ENCODE peak calls at places on chromosomes 1 and 21, in six cellular contexts. O is lower lobe of right lung, E is suprapubic skin, D is IMR-90, Z is psoas muscle, A is heart right ventricle. K is an unnamed sample. For H3K9me3, the result is how much of the 10 kb centered on the place peaks cover.

GRCh38 chr1:156497743-156498446 is 2.7 kb downstream of the MEF2D start:
- DNase-seq in O (no peak), E (no peak), Z (no peak), A (no peak), D (no peak), K (no peak)

GRCh38 chr1:88608139-88608943 is 75.7 kb upstream of the PKN2 start:
- DNase-seq in D (peak), A (no peak), Z (no peak), O (no peak), E (no peak), K (peak)

GRCh38 chr1:214004014-214004413 is 16.2 kb downstream of the PROX1 start:
- DNase-seq in D (no peak), A (no peak), O (no peak), E (no peak), Z (no peak), K (no peak)

GRCh38 chr1:21587602-21587953 is 78.4 kb downstream of the ALPL start:
- DNase-seq in Z (no peak), A (no peak), O (no peak), D (no peak), E (no peak), K (no peak)

GRCh38 chr1:155657463-155657862 is 31.1 kb downstream of the YY1AP1 start:
- DNase-seq in E (no peak), O (no peak), Z (no peak), D (no peak), A (no peak), K (no peak)

GRCh38 chr1:28933277-28933676 is 18.9 kb downstream of the EPB41 start:
- DNase-seq in D (no peak), O (no peak), A (no peak), E (no peak), Z (no peak), K (no peak)

GRCh38 chr1:180560868-180561600 is 2.3 kb downstream of the OVAAL start:
- DNase-seq in O (no peak), D (peak), E (no peak), A (no peak), Z (no peak), K (no peak)

GRCh38 chr1:32045770-32046169 is 27.0 kb upstream of the TMEM39B start:
- DNase-seq in O (no peak), E (no peak), Z (no peak), D (no peak), A (no peak), K (no peak)

GRCh38 chr1:26728645-26729044 is 32.8 kb downstream of the ARID1A start:
- DNase-seq in D (no peak), Z (no peak), O (no peak), E (no peak), A (no peak), K (no peak)

GRCh38 chr1:41954533-41954944 is 35.8 kb upstream of the HIVEP3 start:
- DNase-seq in A (no peak), Z (no peak), E (no peak), O (no peak), D (peak), K (peak)

GRCh38 chr1:58249729-58250586 is 296.6 kb downstream of the OMA1 start:
- DNase-seq in A (peak), D (peak), Z (peak), E (no peak), O (no peak), K (no peak)

GRCh38 chr1:82106672-82107071 is 305.9 kb downstream of the ADGRL2 start:
- DNase-seq in A (no peak), Z (no peak), D (no peak), E (no peak), O (no peak), K (no peak)

GRCh38 chr1:46184920-46185658 is 8.8 kb upstream of the P3R3URF start:
- DNase-seq in A (no peak), O (no peak), D (no peak), E (no peak), Z (no peak), K (no peak)

GRCh38 chr1:119181236-119181635 is 40.8 kb upstream of the WARS2 start:
- DNase-seq in E (no peak), D (no peak), O (no peak), Z (no peak), A (no peak), K (no peak)

GRCh38 chr1:109298666-109299086 is 8.1 kb downstream of the MYBPHL start:
- DNase-seq in E (no peak), A (peak), Z (peak), O (peak), D (peak), K (no peak)

GRCh38 chr1:233140519-233140918 is 155.0 kb downstream of the PCNX2 start:
- DNase-seq in A (no peak), O (no peak), E (no peak), D (no peak), Z (no peak), K (no peak)

GRCh38 chr1:201606581-201606980 is 67.7 kb downstream of the NAV1 start:
- DNase-seq in O (no peak), A (no peak), Z (no peak), E (no peak), D (no peak), K (no peak)

GRCh38 chr1:25167269-25168192 is 64.8 kb downstream of the SYF2 start:
- DNase-seq in Z (no peak), E (no peak), D (no peak), A (no peak), O (no peak), K (no peak)

GRCh38 chr1:241706967-241707366 is 54.9 kb downstream of the WDR64 start:
- DNase-seq in D (no peak), A (no peak), Z (no peak), E (no peak), O (no peak), K (no peak)

GRCh38 chr1:228979774-228980173 is 244.5 kb downstream of the RHOU start:
- DNase-seq in D (no peak), O (no peak), A (no peak), E (no peak), Z (no peak), K (no peak)

GRCh38 chr1:114299331-114300005 is 145.8 kb upstream of the SYT6 start:
- DNase-seq in O (no peak), E (no peak), Z (no peak), A (no peak), D (peak), K (no peak)

GRCh38 chr1:229379901-229380300 is 37.1 kb upstream of the CCSAP start:
- DNase-seq in O (no peak), E (no peak), D (no peak), A (no peak), Z (no peak), K (no peak)

GRCh38 chr1:24926596-24927249 is 3.4 kb downstream of the RUNX3 start:
- DNase-seq in E (no peak), A (no peak), O (no peak), Z (peak), D (no peak), K (no peak)

GRCh38 chr1:22228505-22228911 is 85.6 kb upstream of the WNT4 start:
- DNase-seq in A (no peak), O (no peak), Z (peak), E (no peak), D (no peak), K (no peak)

GRCh38 chr1:205851993-205852392 is 2.1 kb upstream of the PM20D1 start:
- DNase-seq in D (no peak), A (no peak), E (no peak), Z (no peak), O (no peak), K (no peak)

GRCh38 chr1:16300436-16300835 is 51.8 kb downstream of the FBXO42 start:
- DNase-seq in A (no peak), D (no peak), O (no peak), Z (no peak), E (no peak), K (no peak)

GRCh38 chr1:185869590-185869989 is 135.4 kb downstream of the HMCN1 start:
- DNase-seq in E (no peak), Z (no peak), D (no peak), O (no peak), A (no peak), K (no peak)

GRCh38 chr1:7457811-7458210 is 313.3 kb upstream of the VAMP3 start:
- DNase-seq in A (no peak), O (no peak), E (no peak), D (no peak), Z (no peak), K (no peak)

GRCh38 chr1:73701816-73702215 is 496.2 kb downstream of the LRRIQ3 start:
- DNase-seq in A (no peak), Z (no peak), O (no peak), E (no peak), D (no peak), K (no peak)
- H3K9me3 ChIP-seq in A (under half), Z (under half), O (under half), E (under half), D (under half), K (under half)

GRCh38 chr21:15749868-15750174 is 20.0 kb downstream of the USP25 start:
- DNase-seq in D (peak), E (no peak), O (no peak), Z (no peak), A (no peak), K (no peak)

GRCh38 chr21:15751037-15751436 is 21.3 kb downstream of the USP25 start:
- DNase-seq in O (no peak), Z (no peak), A (no peak), D (no peak), E (no peak), K (no peak)

GRCh38 chr21:15752763-15753407 is 23.1 kb downstream of the USP25 start:
- DNase-seq in A (no peak), O (no peak), D (no peak), Z (no peak), E (no peak), K (no peak)

GRCh38 chr21:15751561-15751960 is 21.8 kb downstream of the USP25 start:
- DNase-seq in A (no peak), Z (no peak), E (no peak), D (no peak), O (no peak), K (no peak)

DNA sequence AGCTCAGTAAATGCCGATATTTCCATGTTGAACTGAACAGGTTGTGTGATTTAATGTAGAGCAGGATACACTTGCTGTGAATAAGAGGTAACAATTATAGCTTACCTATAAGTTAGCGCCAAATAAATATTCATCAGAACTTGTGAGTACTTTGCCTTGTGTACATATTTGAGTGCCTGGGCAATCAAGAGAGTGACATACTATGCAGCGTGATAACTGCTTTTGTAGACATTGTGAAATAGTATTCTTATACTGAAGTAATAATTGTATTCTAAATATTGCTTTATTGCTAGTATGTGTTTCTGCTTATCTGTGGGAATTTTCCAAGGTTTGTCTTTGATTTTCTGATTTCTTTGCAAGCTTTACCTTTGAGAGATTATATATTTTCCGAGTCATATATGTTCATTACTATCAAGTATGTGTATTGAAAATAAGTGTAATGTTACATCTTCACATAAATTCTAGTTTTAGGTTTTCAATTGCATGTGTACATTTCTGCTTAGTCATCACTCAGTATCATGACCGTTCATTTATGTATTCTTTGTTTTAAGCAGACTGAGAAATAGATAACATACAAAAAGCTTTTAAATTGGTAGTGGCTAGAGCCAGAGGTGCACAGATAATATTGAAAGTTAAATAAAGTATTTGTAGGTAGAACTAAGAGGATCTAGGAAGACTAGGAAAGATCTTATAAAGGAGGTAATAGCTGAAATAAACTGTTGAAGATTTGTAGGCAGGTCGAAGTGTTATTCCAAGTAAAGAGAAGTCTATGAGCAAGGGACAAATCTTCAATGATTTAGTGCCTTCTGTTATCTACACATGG is 19.5 kb downstream of the USP25 start:
- DNase-seq in A (no peak), E (no peak), O (no peak), Z (no peak), D (peak), K (no peak)
- H3K9me3 ChIP-seq in A (under half), E (under half), O (under half), Z (under half), D (under half), K (under half)

GRCh38 chr21:44818636-44819011 is 762 bp upstream of the SUMO3 start:
- DNase-seq in A (peak), Z (no peak), O (no peak), D (no peak), E (no peak), K (no peak)

GRCh38 chr21:44819283-44820243 is 1.7 kb upstream of the SUMO3 start:
- DNase-seq in A (no peak), O (no peak), E (no peak), D (no peak), Z (no peak), K (no peak)

GRCh38 chr21:44822484-44823178 is 4.8 kb upstream of the SUMO3 start:
- DNase-seq in E (no peak), O (no peak), Z (no peak), A (no peak), D (no peak), K (no peak)

GRCh38 chr21:44823179-44823654 is 5.4 kb upstream of the SUMO3 start:
- DNase-seq in E (no peak), D (no peak), O (no peak), Z (no peak), A (no peak), K (no peak)

GRCh38 chr21:44820851-44821250 is 3.0 kb upstream of the SUMO3 start:
- DNase-seq in O (no peak), D (peak), A (no peak), Z (no peak), E (no peak), K (no peak)
- H3K9me3 ChIP-seq in O (under half), D (under half), A (half or more), Z (under half), E (under half), K (under half)

GRCh38 chr1:152167835-152168534 is 9.0 kb upstream of the RPTN start:
- DNase-seq in E (no peak), A (no peak), O (no peak), D (peak), Z (no peak), K (no peak)
- H3K9me3 ChIP-seq in E (under half), A (under half), O (under half), D (under half), Z (under half), K (under half)

DNA sequence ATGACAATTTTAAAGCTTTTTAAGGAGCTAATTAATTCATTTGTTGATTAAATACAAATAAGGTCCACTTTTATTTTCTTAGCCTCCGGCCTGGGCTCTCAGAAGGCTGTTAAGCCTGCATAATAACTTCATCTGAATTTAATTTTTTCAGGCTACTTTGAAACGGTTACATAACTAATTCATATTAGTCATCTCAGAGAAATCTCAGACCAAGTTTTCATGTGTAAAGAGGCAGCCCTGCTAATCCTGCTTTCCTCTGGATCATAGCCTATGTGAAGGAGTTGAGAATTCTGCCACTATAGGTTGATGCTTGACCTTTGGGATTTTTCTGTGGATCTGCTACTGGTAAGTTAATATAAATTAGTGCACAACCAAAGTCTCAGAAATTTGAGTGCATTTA is 304.0 kb upstream of the NR5A2 start:
- DNase-seq in O (no peak), E (no peak), Z (no peak), A (no peak), D (peak), K (no peak)
- H3K9me3 ChIP-seq in O (under half), E (under half), Z (under half), A (under half), D (under half), K (under half)